ENCODE peak calls at places on chromosomes 13 and 19, in seven cellular contexts. X is A549, P is neural crest cell, D is cardiac fibroblast, R is astrocyte, C is uterus, K is glutamatergic neuron. V is an unnamed sample.
A peak's percentile ranks its signal among the peaks of the same experiment; 100 is the strongest.

GRCh38 chr13:95660981-95661581 is 15.9 kb upstream of the DNAJC3 start:
- DNase-seq in K (no peak), X (peak; percentile 31), P (no peak), C (no peak), D (peak; percentile 75), R (peak; percentile 23), V (no peak)

GRCh38 chr19:58538257-58539168 is 5.4 kb upstream of the TRIM28 start:
- DNase-seq in K (peak; percentile 77), C (no peak), P (peak; percentile 63), D (no peak), R (no peak), X (no peak), V (peak; percentile 88)

GRCh38 chr19:40610396-40611064 is 9.4 kb downstream of the LTBP4 start:
- DNase-seq in P (no peak), D (no peak), K (no peak), X (no peak), C (no peak), R (no peak), V (no peak)

GRCh38 chr19:30781519-30781918 is 409.3 kb downstream of the ZNF536 start:
- DNase-seq in R (no peak), P (no peak), K (no peak), D (no peak), C (no peak), X (no peak), V (no peak)

GRCh38 chr19:2461751-2462634 is 5.2 kb upstream of the LMNB2 start:
- DNase-seq in R (peak; percentile 39), C (no peak), D (peak; percentile 73), K (peak; percentile 63), P (peak; percentile 40), X (no peak), V (peak; percentile 63)

GRCh38 chr13:30043631-30043925 is 193.2 kb upstream of the UBL3 start:
- DNase-seq in X (no peak), R (no peak), K (no peak), P (no peak), D (no peak), C (no peak), V (no peak)

GRCh38 chr13:75762066-75762937 is 126.2 kb downstream of the LMO7 start:
- DNase-seq in R (no peak), P (no peak), K (no peak), D (no peak), X (no peak), C (no peak), V (no peak)

GRCh38 chr13:25186187-25186586 is 14.1 kb upstream of the AMER2 start:
- DNase-seq in P (no peak), K (no peak), X (no peak), D (no peak), R (no peak), C (no peak), V (no peak)

GRCh38 chr13:30866692-30867669 is 39.1 kb upstream of the MEDAG start:
- DNase-seq in P (no peak), X (no peak), C (no peak), D (no peak), R (no peak), K (no peak), V (no peak)

GRCh38 chr13:25776722-25777121 is 275.1 kb downstream of the SHISA2 start:
- DNase-seq in X (no peak), P (no peak), K (no peak), R (no peak), C (no peak), D (no peak), V (no peak)

GRCh38 chr13:40539954-40540706 is 126.3 kb downstream of the FOXO1 start:
- DNase-seq in K (no peak), D (peak; percentile 91), X (peak; percentile 30), P (no peak), R (peak; percentile 88), C (no peak), V (no peak)

GRCh38 chr19:41159861-41160260 is 33.2 kb upstream of the CYP2S1 start:
- DNase-seq in D (no peak), R (no peak), P (no peak), X (no peak), C (no peak), K (no peak), V (no peak)

GRCh38 chr19:50517704-50518075 is 4.0 kb upstream of the ASPDH start:
- DNase-seq in P (no peak), R (no peak), X (no peak), C (no peak), D (no peak), K (no peak), V (no peak)

GRCh38 chr19:50519006-50519575 is 5.4 kb upstream of the ASPDH start:
- DNase-seq in C (no peak), P (no peak), R (no peak), D (no peak), K (no peak), X (no peak), V (no peak)

GRCh38 chr19:50516456-50516855 is 2.7 kb upstream of the ASPDH start:
- DNase-seq in D (no peak), K (no peak), P (no peak), C (no peak), X (no peak), R (no peak), V (no peak)

GRCh38 chr19:50516859-50517703 is 3.4 kb upstream of the ASPDH start:
- DNase-seq in X (peak; percentile 47), D (no peak), K (no peak), P (no peak), C (no peak), R (no peak), V (no peak)

GRCh38 chr19:50518091-50519005 is 4.6 kb upstream of the ASPDH start:
- DNase-seq in D (no peak), P (no peak), R (no peak), C (no peak), K (no peak), X (no peak), V (no peak)
- TF ChIP-seq CTCF in D (no peak), P (peak; percentile 37), R (no peak), C (no peak), K (peak; percentile 34), X (no peak), V (no peak)

GRCh38 chr19:44904426-44904994 is 1.1 kb upstream of the APOE start:
- DNase-seq in K (no peak), X (no peak), P (no peak), D (no peak), C (no peak), R (no peak), V (no peak)
- TF ChIP-seq CTCF in K (no peak), X (peak; percentile 22), P (peak; percentile 41), D (no peak), C (no peak), R (no peak), V (no peak)

GRCh38 chr19:35741216-35741541 is 1.1 kb downstream of the IGFLR1 start:
- DNase-seq in X (no peak), D (no peak), K (no peak), P (no peak), C (no peak), R (no peak), V (no peak)
- TF ChIP-seq CTCF in X (no peak), D (no peak), K (peak; percentile 9), P (peak; percentile 45), C (no peak), R (no peak), V (peak; percentile 11)

GRCh38 chr13:28425796-28426195 is 69.1 kb downstream of the FLT1 start:
- DNase-seq in D (no peak), X (no peak), C (no peak), P (no peak), R (no peak), K (no peak), V (no peak)

GRCh38 chr13:28421674-28422410 is 73.1 kb downstream of the FLT1 start:
- DNase-seq in X (no peak), K (no peak), R (no peak), P (no peak), C (no peak), D (no peak), V (no peak)

GRCh38 chr13:28423010-28423409 is 71.9 kb downstream of the FLT1 start:
- DNase-seq in P (no peak), K (no peak), D (no peak), R (no peak), C (no peak), X (no peak), V (no peak)
- TF ChIP-seq CTCF in P (no peak), K (no peak), D (no peak), R (no peak), C (no peak), X (no peak), V (no peak)

DNA sequence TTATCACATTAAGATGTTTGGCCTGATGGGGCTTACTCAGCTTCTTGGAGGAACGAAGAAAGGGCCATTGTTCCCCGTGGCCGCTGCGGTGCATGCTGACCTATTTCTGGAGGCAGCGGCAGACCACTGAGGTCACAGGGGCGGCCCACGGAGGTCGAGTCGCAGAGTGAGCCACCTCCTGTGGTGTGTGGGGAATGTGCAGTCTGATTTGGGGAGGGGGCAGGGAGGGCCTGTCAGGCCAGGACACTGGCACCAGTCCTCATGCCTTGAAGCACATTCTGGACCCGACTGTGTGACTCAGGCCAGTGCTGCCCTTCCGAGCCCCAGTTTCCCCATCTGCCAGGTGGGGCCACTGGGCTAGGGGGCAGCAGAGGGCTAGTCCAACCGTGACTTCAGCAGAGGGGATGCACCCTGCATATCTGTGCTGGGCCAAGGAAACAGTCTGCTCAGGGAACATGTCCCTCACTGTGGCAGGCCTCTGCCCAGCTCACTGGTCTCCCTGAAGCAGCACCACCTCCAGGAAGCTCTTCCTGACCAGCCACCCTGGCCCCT is 6.3 kb downstream of the SLC7A10 start:
- DNase-seq in D (peak; percentile 4), K (no peak), R (peak; percentile 81), P (peak; percentile 52), X (no peak), C (no peak), V (no peak)
- TF ChIP-seq CTCF in D (no peak), K (no peak), R (peak; percentile 24), P (peak; percentile 37), X (peak; percentile 50), C (no peak), V (no peak)

GRCh38 chr13:110813646-110814624 is 100.4 kb downstream of the ING1 start:
- DNase-seq in P (no peak), D (no peak), C (no peak), K (no peak), X (no peak), R (no peak), V (no peak)
- TF ChIP-seq CTCF in P (peak; percentile 18), D (no peak), C (no peak), K (no peak), X (no peak), R (peak; percentile 5), V (no peak)